ENCODE peak calls at places on chromosomes 6 and 20, in eight cellular contexts. W, O, M, P, H, Y, G and R are unnamed samples.

GRCh38 chr20:31475032-31475431 is at the start of the genes DEFB124 and REM1:
- DNase-seq in G (peak), P (no peak), H (no peak), O (no peak), W (no peak), Y (peak), M (peak), R (peak)

GRCh38 chr6:124978451-124979293 is 16.4 kb downstream of the RNF217 start:
- DNase-seq in Y (no peak), H (no peak), O (no peak), P (no peak), W (no peak), G (no peak), M (no peak), R (no peak)

GRCh38 chr20:63037669-63038268 is 31.0 kb upstream of the BHLHE23 start:
- DNase-seq in O (no peak), H (no peak), P (no peak), G (no peak), W (no peak), M (peak), Y (no peak), R (no peak)

GRCh38 chr6:144661101-144661806 is 376.1 kb downstream of the UTRN start:
- DNase-seq in M (no peak), H (no peak), P (no peak), G (no peak), O (no peak), Y (no peak), W (peak), R (no peak)

GRCh38 chr6:6697620-6698019 is 109.1 kb downstream of the LY86 start:
- DNase-seq in Y (no peak), P (no peak), H (no peak), O (no peak), M (no peak), W (no peak), G (no peak), R (no peak)

GRCh38 chr20:63361507-63362425 is 617 bp upstream of the CHRNA4 start:
- DNase-seq in Y (no peak), P (no peak), M (no peak), W (no peak), G (no peak), H (no peak), O (no peak), R (no peak)

GRCh38 chr20:62765432-62766070 is 30.7 kb upstream of the MRGBP start:
- DNase-seq in Y (no peak), H (no peak), P (no peak), G (no peak), O (no peak), M (no peak), W (no peak), R (no peak)

GRCh38 chr20:40668449-40669228 is 20.4 kb downstream of the MAFB start:
- DNase-seq in H (no peak), M (no peak), Y (no peak), W (peak), O (no peak), G (peak), P (no peak), R (no peak)

GRCh38 chr6:14877758-14878157 is 368.1 kb upstream of the JARID2 start:
- DNase-seq in H (no peak), Y (no peak), G (no peak), M (no peak), O (no peak), W (no peak), P (no peak), R (no peak)

GRCh38 chr6:166688286-166688685 is 61.2 kb upstream of the RPS6KA2 start:
- DNase-seq in H (no peak), M (no peak), G (no peak), O (no peak), P (no peak), W (no peak), Y (no peak), R (no peak)

GRCh38 chr6:166687538-166688259 is 60.6 kb upstream of the RPS6KA2 start:
- DNase-seq in G (no peak), P (no peak), M (no peak), O (no peak), Y (no peak), H (no peak), W (no peak), R (no peak)

GRCh38 chr6:166686317-166686716 is 59.3 kb upstream of the RPS6KA2 start:
- DNase-seq in O (no peak), W (no peak), Y (no peak), M (no peak), P (no peak), G (no peak), H (no peak), R (no peak)

GRCh38 chr6:166688901-166689300 is 61.9 kb upstream of the RPS6KA2 start:
- DNase-seq in M (no peak), O (no peak), G (no peak), Y (no peak), H (no peak), W (no peak), P (no peak), R (no peak)

GRCh38 chr6:166687070-166687469 is 60.0 kb upstream of the RPS6KA2 start:
- DNase-seq in Y (no peak), H (no peak), O (no peak), P (no peak), M (no peak), G (no peak), W (no peak), R (no peak)
- H3K27ac ChIP-seq in Y (no peak), H (no peak), O (no peak), P (no peak), M (no peak), G (no peak), W (no peak), R (no peak)

GRCh38 chr6:37006793-37007339 is 1.4 kb downstream of the FGD2 start:
- DNase-seq in Y (no peak), W (no peak), O (no peak), G (no peak), H (no peak), M (no peak), P (no peak), R (no peak)
- H3K4me3 ChIP-seq in Y (no peak), W (peak), O (peak), G (peak), H (no peak), M (no peak), P (no peak), R (no peak)

GRCh38 chr6:149863846-149864577 is at the start of gene LRP11:
- DNase-seq in P (peak), W (peak), G (peak), O (peak), Y (peak), H (peak), M (peak), R (peak)
- TF ChIP-seq POLR2A in P (peak), W (peak), G (peak), O (peak), Y (peak), H (peak), M (no peak), R (peak)

GRCh38 chr6:131161987-131162386 is 26.7 kb downstream of the AKAP7 start:
- DNase-seq in Y (no peak), O (no peak), H (no peak), W (no peak), M (no peak), G (no peak), P (no peak), R (no peak)

GRCh38 chr6:131164506-131164905 is 29.2 kb downstream of the AKAP7 start:
- DNase-seq in Y (no peak), W (no peak), P (no peak), G (no peak), M (no peak), H (no peak), O (no peak), R (no peak)

GRCh38 chr6:131167773-131168172 is 32.5 kb downstream of the AKAP7 start:
- DNase-seq in Y (no peak), H (no peak), O (no peak), G (no peak), P (no peak), W (no peak), M (no peak), R (no peak)

GRCh38 chr6:131160254-131160758 is 25.0 kb downstream of the AKAP7 start:
- DNase-seq in Y (no peak), P (no peak), W (no peak), H (no peak), G (no peak), O (no peak), M (no peak), R (no peak)

GRCh38 chr6:131163886-131164285 is 28.6 kb downstream of the AKAP7 start:
- DNase-seq in Y (no peak), P (peak), W (no peak), H (no peak), G (no peak), M (no peak), O (no peak), R (no peak)
- H3K27ac ChIP-seq in Y (no peak), P (peak), W (no peak), H (no peak), G (no peak), M (peak), O (no peak), R (no peak)

GRCh38 chr6:24933868-24934401 is 1.8 kb downstream of the RIPOR2 start:
- DNase-seq in M (no peak), G (no peak), O (no peak), Y (no peak), H (peak), P (no peak), W (peak), R (no peak)
- H3K4me3 ChIP-seq in M (no peak), G (no peak), O (no peak), Y (no peak), H (no peak), P (no peak), W (no peak), R (no peak)

GRCh38 chr20:2693286-2693995 is 861 bp downstream of the EBF4 start:
- DNase-seq in P (no peak), W (no peak), H (peak), M (peak), G (no peak), O (no peak), Y (peak), R (peak)
- TF ChIP-seq POLR2A in P (no peak), W (no peak), H (no peak), M (no peak), G (no peak), O (no peak), Y (peak), R (no peak)

DNA sequence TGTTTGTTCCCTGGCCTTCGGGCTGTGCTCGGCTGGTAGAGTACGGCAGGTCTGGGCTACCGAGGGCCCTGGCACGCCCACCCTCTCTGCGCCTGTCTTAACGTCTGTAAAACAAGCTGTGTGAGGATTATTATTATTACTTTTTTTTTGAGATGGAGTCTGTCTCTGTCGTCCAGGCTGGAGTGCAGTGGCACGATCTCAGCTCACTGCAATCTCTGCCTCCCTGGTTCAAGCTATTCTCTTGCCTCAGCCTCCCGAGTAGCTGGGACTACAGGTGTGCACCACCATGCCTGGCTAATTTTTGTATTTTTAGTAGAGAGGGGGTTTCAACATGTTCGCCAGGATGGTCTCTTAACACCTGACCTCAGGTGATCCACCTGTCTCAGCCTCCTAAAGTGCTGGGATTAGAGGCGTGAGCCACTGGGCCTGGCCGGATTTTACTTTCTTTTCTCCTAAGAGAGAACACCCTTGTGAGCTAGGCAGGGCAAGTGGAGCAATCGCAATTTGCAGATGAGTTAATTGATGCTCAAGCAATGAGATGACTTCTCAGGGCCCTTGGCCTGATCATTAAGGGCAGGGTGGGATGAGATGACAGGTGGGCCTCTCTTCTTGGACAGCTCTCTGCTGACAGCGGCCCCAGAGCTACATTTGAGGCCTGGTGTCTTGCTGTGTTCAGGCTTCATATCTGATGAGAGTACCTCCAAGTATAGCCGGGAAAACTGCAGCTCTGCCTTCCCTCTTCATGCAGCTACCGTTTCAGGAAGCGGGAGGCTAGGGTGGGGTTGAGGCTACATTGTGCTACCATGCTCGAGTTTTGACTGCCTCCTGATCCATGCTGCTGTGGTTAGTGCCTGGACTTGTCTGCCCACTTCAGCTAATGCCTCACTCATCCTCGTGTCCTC is 914 bp upstream of the SMIM29 start:
- DNase-seq in H (no peak), M (peak), W (no peak), P (peak), Y (no peak), O (no peak), G (no peak), R (no peak)
- H3K27ac ChIP-seq in H (peak), M (peak), W (peak), P (no peak), Y (peak), O (peak), G (peak), R (peak)

GRCh38 chr20:49285813-49286494 is 8.1 kb upstream of the ZNFX1 start:
- DNase-seq in H (no peak), M (no peak), O (no peak), Y (no peak), W (no peak), G (no peak), P (no peak), R (no peak)
- H3K4me3 ChIP-seq in H (peak), M (no peak), O (no peak), Y (no peak), W (no peak), G (no peak), P (no peak), R (no peak)